ENCODE peak calls at places on chromosomes 16 and 17, in ten cellular contexts. X is WTC11; M is effector CD4-positive, alpha-beta T cell; Q is OCI-M1; W is activated CD4-positive, alpha-beta T cell treated with anti-CD3 and anti-CD28 coated beads, Interleukin-2, amount 50 U/mL, for 1 hour; C is IMR-90; B is tibial artery; N is left cardiac atrium; E is AG08396; P is adipocyte. L is an unnamed sample.

GRCh38 chr16:77869997-77870813 is 81.8 kb downstream of the VAT1L start:
- DNase-seq in X (no peak), M (no peak), Q (no peak), W (no peak), C (no peak), B (peak; percentile 78), N (peak; percentile 31), E (no peak), P (no peak), L (no peak)

GRCh38 chr16:79132745-79133144 is 467.8 kb downstream of the MAF start:
- DNase-seq in X (no peak), M (no peak), Q (no peak), W (no peak), C (no peak), B (no peak), N (no peak), E (no peak), P (no peak), L (no peak)

GRCh38 chr16:72291531-72291981 is 119.6 kb upstream of the PMFBP1 start:
- DNase-seq in X (no peak), M (no peak), Q (no peak), W (no peak), C (peak; percentile 94), B (no peak), N (no peak), E (peak; percentile 65), P (peak; percentile 91), L (peak; percentile 93)

GRCh38 chr16:12539185-12539929 is 264.3 kb downstream of the CPPED1 start:
- DNase-seq in X (no peak), M (no peak), Q (no peak), W (no peak), C (peak; percentile 80), B (no peak), N (no peak), E (peak; percentile 31), P (peak; percentile 20), L (peak; percentile 63)

GRCh38 chr17:32518856-32519768 is 32.3 kb downstream of the CDK5R1 start:
- DNase-seq in X (peak; percentile 86), M (peak; percentile 50), Q (no peak), W (peak; percentile 79), C (no peak), B (peak; percentile 65), N (peak; percentile 42), E (peak; percentile 74), P (peak; percentile 72), L (peak; percentile 30)

GRCh38 chr17:28669918-28670317 is 7.9 kb downstream of the SUPT6H start:
- DNase-seq in X (no peak), M (no peak), Q (no peak), W (no peak), C (no peak), B (no peak), N (no peak), E (no peak), P (no peak), L (no peak)

GRCh38 chr16:15457958-15458357 is 23.6 kb downstream of the BMERB1 start:
- DNase-seq in X (no peak), M (no peak), Q (peak; percentile 28), W (no peak), C (no peak), B (no peak), N (no peak), E (no peak), P (no peak), L (no peak)

GRCh38 chr17:48605991-48606891 is 1.5 kb upstream of the HOXB6 start:
- DNase-seq in X (no peak), M (no peak), Q (no peak), W (no peak), C (no peak), B (no peak), N (no peak), E (no peak), P (no peak), L (no peak)

GRCh38 chr17:82849076-82849945 is 9.5 kb upstream of the ZNF750 start:
- DNase-seq in X (no peak), M (no peak), Q (peak; percentile 40), W (no peak), C (no peak), B (no peak), N (no peak), E (no peak), P (no peak), L (no peak)

GRCh38 chr17:1083451-1084187 is 86.7 kb downstream of the TIMM22 start:
- DNase-seq in X (no peak), M (no peak), Q (no peak), W (no peak), C (no peak), B (no peak), N (peak; percentile 8), E (no peak), P (no peak), L (peak; percentile 26)

GRCh38 chr17:10651927-10652326 is 5.2 kb downstream of the MYH3 start:
- DNase-seq in X (no peak), M (no peak), Q (no peak), W (no peak), C (no peak), B (no peak), N (no peak), E (no peak), P (no peak), L (no peak)

GRCh38 chr16:88469615-88470395 is 16.7 kb downstream of the ZFPM1 start:
- DNase-seq in X (no peak), M (peak; percentile 50), Q (no peak), W (peak; percentile 63), C (no peak), B (no peak), N (no peak), E (no peak), P (no peak), L (no peak)

GRCh38 chr17:37643829-37644228 is 583 bp upstream of the DDX52 start:
- DNase-seq in X (no peak), M (no peak), Q (no peak), W (no peak), C (no peak), B (no peak), N (no peak), E (no peak), P (peak; percentile 14), L (peak; percentile 3)

GRCh38 chr17:59829217-59830006 is 63.3 kb downstream of the TUBD1 start:
- DNase-seq in X (no peak), M (peak; percentile 34), Q (peak; percentile 98), W (no peak), C (peak; percentile 98), B (no peak), N (no peak), E (peak; percentile 47), P (peak; percentile 87), L (peak; percentile 95)

GRCh38 chr17:43936434-43936833 is 5.8 kb downstream of the PPY start:
- DNase-seq in X (no peak), M (no peak), Q (no peak), W (no peak), C (peak; percentile 39), B (no peak), N (no peak), E (no peak), P (no peak), L (peak; percentile 27)

GRCh38 chr17:34435182-34435928 is 72.3 kb upstream of the CCL1 start:
- DNase-seq in X (no peak), M (no peak), Q (no peak), W (no peak), C (no peak), B (no peak), N (no peak), E (no peak), P (no peak), L (no peak)

GRCh38 chr17:16943541-16944333 is 28.2 kb downstream of the TNFRSF13B start:
- DNase-seq in X (no peak), M (no peak), Q (no peak), W (no peak), C (no peak), B (no peak), N (no peak), E (no peak), P (no peak), L (no peak)

GRCh38 chr17:77361986-77362620 is 221.3 kb downstream of the SEC14L1 start:
- DNase-seq in X (no peak), M (no peak), Q (no peak), W (no peak), C (no peak), B (peak; percentile 51), N (peak; percentile 11), E (no peak), P (no peak), L (no peak)

GRCh38 chr17:82668631-82669099 is 20.4 kb upstream of the WDR45B start:
- DNase-seq in X (peak; percentile 79), M (no peak), Q (peak; percentile 92), W (peak; percentile 27), C (peak; percentile 44), B (peak; percentile 83), N (peak; percentile 53), E (peak; percentile 68), P (peak; percentile 44), L (peak; percentile 63)

GRCh38 chr17:40321502-40322416 is 12.8 kb downstream of the RARA start:
- DNase-seq in X (no peak), M (no peak), Q (no peak), W (no peak), C (no peak), B (peak; percentile 78), N (peak; percentile 78), E (no peak), P (no peak), L (no peak)

GRCh38 chr17:37516131-37516561 is 26.5 kb downstream of the DUSP14 start:
- DNase-seq in X (no peak), M (no peak), Q (no peak), W (no peak), C (peak; percentile 50), B (no peak), N (no peak), E (no peak), P (no peak), L (peak; percentile 26)

GRCh38 chr16:49854227-49855203 is 1.4 kb downstream of the ZNF423 start:
- DNase-seq in X (peak; percentile 62), M (no peak), Q (no peak), W (no peak), C (no peak), B (peak; percentile 72), N (peak; percentile 57), E (no peak), P (peak; percentile 74), L (no peak)

GRCh38 chr17:38725066-38725465 is 5.1 kb upstream of the CISD3 start:
- DNase-seq in X (no peak), M (no peak), Q (no peak), W (no peak), C (no peak), B (no peak), N (no peak), E (no peak), P (no peak), L (no peak)

GRCh38 chr16:70808371-70808770 is 7.4 kb upstream of the VAC14 start:
- DNase-seq in X (no peak), M (no peak), Q (no peak), W (no peak), C (no peak), B (no peak), N (no peak), E (no peak), P (no peak), L (no peak)

GRCh38 chr16:6891486-6891885 is 441.2 kb upstream of the RBFOX1 start:
- DNase-seq in X (no peak), M (no peak), Q (no peak), W (no peak), C (no peak), B (no peak), N (no peak), E (no peak), P (no peak), L (no peak)

GRCh38 chr17:75096082-75096625 is 8.4 kb downstream of the SLC16A5 start:
- DNase-seq in X (no peak), M (no peak), Q (peak; percentile 97), W (no peak), C (peak; percentile 69), B (peak; percentile 78), N (peak; percentile 76), E (peak; percentile 84), P (peak; percentile 65), L (peak; percentile 90)

GRCh38 chr17:320809-321385 is 31.7 kb downstream of the RPH3AL start:
- DNase-seq in X (peak; percentile 79), M (no peak), Q (no peak), W (no peak), C (no peak), B (no peak), N (peak; percentile 25), E (no peak), P (no peak), L (no peak)

GRCh38 chr17:5097101-5097834 is 14.4 kb downstream of the ZNF232 start:
- DNase-seq in X (peak; percentile 92), M (peak; percentile 14), Q (no peak), W (peak; percentile 29), C (no peak), B (peak; percentile 71), N (peak; percentile 83), E (no peak), P (no peak), L (no peak)